ENCODE peak calls at places on chromosomes 2 and 18, in four cellular contexts. One of them, this sample, is unnamed.

GRCh38 chr2:15984367-15985255 is 44.3 kb downstream of the MYCN start:
- DNase-seq in sigmoid colon: peak; percentile 68
- DNase-seq in adrenal gland: no peak
- DNase-seq in breast epithelium: no peak
- DNase-seq in this sample: no peak

GRCh38 chr2:11680901-11681721 is 11.1 kb upstream of the NTSR2 start:
- DNase-seq in sigmoid colon: peak; percentile 15
- DNase-seq in adrenal gland: no peak
- DNase-seq in breast epithelium: no peak
- DNase-seq in this sample: peak; percentile 16

GRCh38 chr18:43192408-43192807 is 76.9 kb upstream of the RIT2 start:
- DNase-seq in sigmoid colon: no peak
- DNase-seq in adrenal gland: no peak
- DNase-seq in breast epithelium: no peak
- DNase-seq in this sample: no peak

GRCh38 chr18:36895606-36896005 is 66.7 kb downstream of the KIAA1328 start:
- DNase-seq in sigmoid colon: no peak
- DNase-seq in adrenal gland: no peak
- DNase-seq in breast epithelium: no peak
- DNase-seq in this sample: no peak

GRCh38 chr2:186697536-186697935 is 3.7 kb downstream of the FAM171B start:
- DNase-seq in sigmoid colon: no peak
- DNase-seq in adrenal gland: no peak
- DNase-seq in breast epithelium: no peak
- DNase-seq in this sample: no peak

GRCh38 chr2:2096803-2097464 is 234.1 kb downstream of the MYT1L start:
- DNase-seq in sigmoid colon: no peak
- DNase-seq in adrenal gland: no peak
- DNase-seq in breast epithelium: no peak
- DNase-seq in this sample: no peak

GRCh38 chr18:3870914-3871313 is 420.9 kb downstream of the TGIF1 start:
- DNase-seq in sigmoid colon: no peak
- DNase-seq in adrenal gland: no peak
- DNase-seq in breast epithelium: no peak
- DNase-seq in this sample: no peak

GRCh38 chr2:170679607-170680079 is 35.5 kb upstream of the SP5 start:
- DNase-seq in sigmoid colon: no peak
- DNase-seq in adrenal gland: no peak
- DNase-seq in breast epithelium: no peak
- DNase-seq in this sample: no peak

GRCh38 chr2:46187112-46187618 is 110.0 kb upstream of the EPAS1 start:
- DNase-seq in sigmoid colon: peak; percentile 83
- DNase-seq in adrenal gland: no peak
- DNase-seq in breast epithelium: no peak
- DNase-seq in this sample: no peak

GRCh38 chr2:219269362-219270054 is 9.7 kb upstream of the DNAJB2 start:
- DNase-seq in sigmoid colon: no peak
- DNase-seq in adrenal gland: peak; percentile 79
- DNase-seq in breast epithelium: no peak
- DNase-seq in this sample: no peak

GRCh38 chr2:107402330-107402729 is 424.4 kb upstream of the RGPD4 start:
- DNase-seq in sigmoid colon: no peak
- DNase-seq in adrenal gland: no peak
- DNase-seq in breast epithelium: no peak
- DNase-seq in this sample: no peak

GRCh38 chr2:128448331-128449225 is 129.9 kb upstream of the HS6ST1 start:
- DNase-seq in sigmoid colon: peak; percentile 57
- DNase-seq in adrenal gland: peak; percentile 20
- DNase-seq in breast epithelium: no peak
- DNase-seq in this sample: no peak

GRCh38 chr2:98835831-98836385 is 100.1 kb downstream of the CRACDL start:
- DNase-seq in sigmoid colon: no peak
- DNase-seq in adrenal gland: no peak
- DNase-seq in breast epithelium: no peak
- DNase-seq in this sample: no peak

GRCh38 chr2:191974676-191975075 is 127.8 kb upstream of the CAVIN2 start:
- DNase-seq in sigmoid colon: no peak
- DNase-seq in adrenal gland: no peak
- DNase-seq in breast epithelium: no peak
- DNase-seq in this sample: no peak

GRCh38 chr2:29459445-29460179 is 344.4 kb downstream of the CLIP4 start:
- DNase-seq in sigmoid colon: no peak
- DNase-seq in adrenal gland: no peak
- DNase-seq in breast epithelium: no peak
- DNase-seq in this sample: no peak

GRCh38 chr2:199471443-199472057 is 13.8 kb upstream of the SATB2 start:
- DNase-seq in sigmoid colon: no peak
- DNase-seq in adrenal gland: peak; percentile 83
- DNase-seq in breast epithelium: no peak
- DNase-seq in this sample: no peak

GRCh38 chr18:45938488-45938935 is 28.6 kb downstream of the EPG5 start:
- DNase-seq in sigmoid colon: no peak
- DNase-seq in adrenal gland: no peak
- DNase-seq in breast epithelium: no peak
- DNase-seq in this sample: no peak

GRCh38 chr18:61782545-61782944 is 110.3 kb downstream of the RNF152 start:
- DNase-seq in sigmoid colon: no peak
- DNase-seq in adrenal gland: no peak
- DNase-seq in breast epithelium: no peak
- DNase-seq in this sample: no peak

GRCh38 chr2:104897515-104898184 is 43.7 kb downstream of the POU3F3 start:
- DNase-seq in sigmoid colon: no peak
- DNase-seq in adrenal gland: no peak
- DNase-seq in breast epithelium: no peak
- DNase-seq in this sample: peak; percentile 33

GRCh38 chr2:241964133-241964532 is 94.6 kb downstream of the RTP5 start:
- DNase-seq in sigmoid colon: peak; percentile 19
- DNase-seq in adrenal gland: no peak
- DNase-seq in breast epithelium: no peak
- DNase-seq in this sample: no peak

GRCh38 chr2:210459925-210460862 is 16.4 kb downstream of the LANCL1 start:
- DNase-seq in sigmoid colon: no peak
- DNase-seq in adrenal gland: no peak
- DNase-seq in breast epithelium: no peak
- DNase-seq in this sample: no peak

GRCh38 chr2:16628316-16628715 is 37.3 kb downstream of the CYRIA start:
- DNase-seq in sigmoid colon: no peak
- DNase-seq in adrenal gland: no peak
- DNase-seq in breast epithelium: no peak
- DNase-seq in this sample: no peak

GRCh38 chr18:8763611-8764010 is 58.3 kb downstream of the MTCL1 start:
- DNase-seq in sigmoid colon: no peak
- DNase-seq in adrenal gland: no peak
- DNase-seq in breast epithelium: no peak
- DNase-seq in this sample: no peak

GRCh38 chr2:241357531-241357930 is 1.4 kb downstream of the FARP2 start:
- DNase-seq in sigmoid colon: no peak
- DNase-seq in adrenal gland: no peak
- DNase-seq in breast epithelium: no peak
- DNase-seq in this sample: no peak

DNA sequence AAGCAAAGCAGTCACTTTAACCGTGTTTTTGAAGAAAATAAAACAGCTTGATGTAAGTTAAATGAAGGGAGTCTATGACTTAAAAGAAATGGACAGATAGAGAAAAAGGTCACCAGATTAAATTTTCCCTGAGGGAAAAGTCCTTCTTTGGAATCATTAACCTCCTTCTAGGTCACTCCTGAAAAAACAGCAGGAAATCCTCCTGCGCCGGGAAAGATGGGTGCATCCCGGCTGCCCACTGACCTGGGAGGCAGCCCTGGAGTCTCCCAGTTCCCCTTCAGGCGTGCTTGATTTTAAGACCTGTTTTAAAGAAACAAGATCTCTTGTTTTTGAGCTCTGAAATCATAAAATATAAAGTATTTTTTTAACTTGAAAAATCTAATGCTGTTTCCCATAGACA is 18.4 kb upstream of the ZNF521 start:
- DNase-seq in sigmoid colon: no peak
- DNase-seq in adrenal gland: no peak
- DNase-seq in breast epithelium: no peak
- DNase-seq in this sample: no peak
- TF ChIP-seq POLR2A in sigmoid colon: no peak
- TF ChIP-seq POLR2A in adrenal gland: no peak
- TF ChIP-seq POLR2A in breast epithelium: no peak
- TF ChIP-seq POLR2A in this sample: no peak

GRCh38 chr2:42331569-42332284 is 29.3 kb downstream of the COX7A2L start:
- DNase-seq in sigmoid colon: no peak
- DNase-seq in adrenal gland: no peak
- DNase-seq in breast epithelium: no peak
- DNase-seq in this sample: no peak
- H3K27ac ChIP-seq in sigmoid colon: no peak overlapping the region
- H3K27ac ChIP-seq in adrenal gland: no peak overlapping the region
- H3K27ac ChIP-seq in breast epithelium: no peak overlapping the region
- H3K27ac ChIP-seq in this sample: no peak overlapping the region

DNA sequence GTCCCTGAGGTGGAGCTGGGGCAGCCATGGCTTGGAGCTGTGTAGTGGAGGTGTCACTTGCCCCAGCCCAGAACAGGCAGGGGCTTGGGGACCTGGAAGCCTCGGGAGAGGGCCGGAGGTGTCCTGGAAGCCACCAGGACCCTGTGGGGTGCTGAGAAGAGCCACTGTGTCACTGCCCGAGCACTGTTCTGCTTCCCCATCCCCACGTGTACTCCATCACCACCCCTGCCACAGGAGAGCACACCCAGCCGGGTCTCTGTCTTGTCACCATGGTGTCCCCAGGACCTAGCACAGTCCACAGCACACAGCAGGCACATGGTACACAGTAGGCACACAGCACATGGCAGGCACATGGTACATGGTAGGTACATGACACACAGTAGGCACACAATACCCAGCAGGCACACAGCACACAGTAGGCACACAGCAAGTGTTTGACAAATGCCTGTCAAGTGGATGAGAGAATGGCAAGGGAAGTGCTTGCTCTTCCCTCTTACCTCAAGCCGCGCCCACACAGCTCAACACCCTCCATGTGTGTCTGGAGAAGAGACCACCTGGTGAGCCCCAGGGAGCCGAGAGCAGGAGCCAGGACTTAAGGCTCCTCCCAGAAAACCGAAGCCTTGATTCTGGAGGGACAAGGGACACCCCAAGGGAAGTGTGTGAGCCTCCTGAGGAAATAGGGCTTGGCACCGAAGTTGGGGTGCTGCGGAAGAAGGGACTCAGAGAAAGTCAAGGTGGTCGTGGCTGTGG is 13.3 kb downstream of the MBP start:
- DNase-seq in sigmoid colon: peak; percentile 55
- DNase-seq in adrenal gland: no peak
- DNase-seq in breast epithelium: no peak
- DNase-seq in this sample: peak; percentile 10
- TF ChIP-seq POLR2A in sigmoid colon: no peak
- TF ChIP-seq POLR2A in adrenal gland: no peak
- TF ChIP-seq POLR2A in breast epithelium: no peak
- TF ChIP-seq POLR2A in this sample: no peak

DNA sequence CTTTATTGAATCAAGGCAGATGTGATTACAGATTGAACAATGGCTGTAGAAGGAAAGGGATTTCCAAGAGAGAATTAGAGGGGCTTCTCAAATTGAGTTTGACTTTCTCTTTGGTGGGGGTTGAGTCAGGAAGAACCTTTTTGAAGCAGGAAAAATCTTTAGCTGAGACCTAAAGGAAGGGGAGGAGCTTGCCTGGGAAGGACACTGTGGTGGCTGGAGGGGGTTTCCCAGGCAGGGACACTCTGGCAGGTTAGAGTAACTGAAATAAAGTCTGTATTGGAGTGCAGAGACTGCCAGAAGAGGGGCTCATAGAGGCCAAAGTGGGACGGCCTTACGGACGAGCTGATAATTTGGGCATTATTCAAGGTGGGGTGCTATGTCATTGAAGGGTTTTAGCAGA is 69.3 kb downstream of the NEDD4L start:
- DNase-seq in sigmoid colon: no peak
- DNase-seq in adrenal gland: no peak
- DNase-seq in breast epithelium: no peak
- DNase-seq in this sample: no peak
- H3K27ac ChIP-seq in sigmoid colon: no peak overlapping the region
- H3K27ac ChIP-seq in adrenal gland: no peak overlapping the region
- H3K27ac ChIP-seq in breast epithelium: no peak overlapping the region
- H3K27ac ChIP-seq in this sample: no peak overlapping the region

DNA sequence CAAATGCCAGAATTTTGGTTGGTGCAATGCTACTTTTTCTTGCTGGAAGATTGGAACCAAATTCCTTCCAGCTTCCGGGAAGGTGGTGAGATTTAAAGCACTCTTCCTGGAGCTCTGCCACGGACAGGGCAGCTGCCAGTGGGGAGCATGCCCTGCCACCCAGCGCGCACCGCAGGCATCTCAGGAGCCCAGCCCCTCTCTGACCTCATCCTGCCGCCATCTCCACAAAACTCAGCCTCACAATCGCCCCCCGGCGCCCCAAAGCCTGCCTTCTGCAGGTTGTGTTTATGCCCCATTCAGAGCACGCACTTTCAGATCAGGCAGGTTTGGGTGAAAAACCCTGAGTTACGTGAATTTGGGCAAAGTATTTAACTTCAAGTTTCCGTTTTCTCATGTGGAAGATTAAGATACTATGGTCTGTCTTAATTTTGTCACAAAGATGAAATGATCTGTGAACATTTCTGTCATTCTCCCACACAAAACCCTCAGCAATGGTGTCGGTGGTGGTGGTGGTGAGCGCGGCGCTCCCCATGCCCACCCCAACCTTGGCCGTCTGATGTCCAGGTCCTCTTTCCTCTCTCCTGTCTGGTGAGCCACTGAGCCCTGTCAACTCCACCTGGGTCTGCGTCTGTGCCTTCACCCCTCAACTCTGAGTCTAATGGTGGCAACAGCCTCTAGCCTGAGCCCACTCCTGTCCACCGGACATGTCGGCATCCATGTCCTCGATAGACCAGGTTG is 282.8 kb upstream of the SALL3 start:
- DNase-seq in sigmoid colon: peak; percentile 55
- DNase-seq in adrenal gland: no peak
- DNase-seq in breast epithelium: no peak
- DNase-seq in this sample: no peak
- TF ChIP-seq POLR2A in sigmoid colon: no peak
- TF ChIP-seq POLR2A in adrenal gland: no peak
- TF ChIP-seq POLR2A in breast epithelium: no peak
- TF ChIP-seq POLR2A in this sample: no peak

DNA sequence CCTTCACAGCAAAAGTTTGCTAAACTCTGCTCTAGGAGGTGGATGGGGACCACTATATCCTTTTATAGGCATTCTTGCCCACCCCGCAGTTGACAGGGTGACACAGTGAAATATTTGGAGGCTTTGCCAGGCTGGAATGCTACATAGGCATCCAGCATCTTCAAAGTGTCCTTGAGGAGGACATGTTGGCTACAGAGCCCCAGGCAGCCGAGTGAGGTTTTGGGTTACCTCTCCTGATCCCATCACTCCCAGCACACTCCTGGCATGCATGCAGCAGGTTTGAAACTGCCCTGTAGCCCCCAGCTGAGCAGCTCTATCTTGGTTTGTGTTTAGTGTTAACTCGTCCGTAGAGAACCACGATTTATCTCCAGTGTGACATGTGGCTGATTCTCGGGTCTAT is 7.3 kb downstream of the FOSL2 start:
- DNase-seq in sigmoid colon: no peak
- DNase-seq in adrenal gland: peak; percentile 60
- DNase-seq in breast epithelium: no peak
- DNase-seq in this sample: no peak
- H3K27ac ChIP-seq in sigmoid colon: peak overlapping the region; percentile 100
- H3K27ac ChIP-seq in adrenal gland: peak overlapping the region; percentile 98
- H3K27ac ChIP-seq in breast epithelium: peak overlapping the region; percentile 100
- H3K27ac ChIP-seq in this sample: peak overlapping the region; percentile 99

This sample was measured in gastrocnemius medialis.